ENCODE peak calls at places on chromosomes 13 and 19, in nine cellular contexts. One of them, this sample, is unnamed.
A peak's percentile ranks its signal among the peaks of the same experiment; 100 is the strongest.

GRCh38 chr19:39236527-39236926 is 8.3 kb downstream of the IFNL3 start:
- DNase-seq in HFFc6: no peak
- DNase-seq in progenitor cell of endocrine pancreas: no peak
- DNase-seq in endodermal cell: no peak
- DNase-seq in fibroblast of lung: no peak
- DNase-seq in GM12865: no peak
- DNase-seq in CD4-positive, alpha-beta T cell: no peak
- DNase-seq in cardiac fibroblast: no peak
- DNase-seq in heart left ventricle: no peak
- DNase-seq in this sample: no peak

GRCh38 chr19:29631450-29631849 is 25.4 kb downstream of the POP4 start:
- DNase-seq in endodermal cell: no peak
- DNase-seq in HFFc6: no peak
- DNase-seq in GM12865: no peak
- DNase-seq in CD4-positive, alpha-beta T cell: peak; percentile 19
- DNase-seq in progenitor cell of endocrine pancreas: no peak
- DNase-seq in fibroblast of lung: no peak
- DNase-seq in heart left ventricle: no peak
- DNase-seq in cardiac fibroblast: no peak
- DNase-seq in this sample: no peak

GRCh38 chr19:51980116-51980736 is 6.4 kb downstream of the ZNF350 start:
- DNase-seq in GM12865: no peak
- DNase-seq in HFFc6: no peak
- DNase-seq in endodermal cell: no peak
- DNase-seq in progenitor cell of endocrine pancreas: no peak
- DNase-seq in heart left ventricle: no peak
- DNase-seq in cardiac fibroblast: peak; percentile 23
- DNase-seq in fibroblast of lung: no peak
- DNase-seq in CD4-positive, alpha-beta T cell: no peak
- DNase-seq in this sample: peak; percentile 50

GRCh38 chr19:17282488-17283256 is 971 bp downstream of the ANKLE1 start:
- DNase-seq in endodermal cell: peak; percentile 96
- DNase-seq in GM12865: peak; percentile 95
- DNase-seq in CD4-positive, alpha-beta T cell: peak; percentile 82
- DNase-seq in HFFc6: peak; percentile 70
- DNase-seq in heart left ventricle: peak; percentile 77
- DNase-seq in fibroblast of lung: peak; percentile 71
- DNase-seq in progenitor cell of endocrine pancreas: peak; percentile 86
- DNase-seq in cardiac fibroblast: peak; percentile 80
- DNase-seq in this sample: peak; percentile 88

GRCh38 chr19:21709464-21709863 is 57.9 kb downstream of the ZNF100 start:
- DNase-seq in heart left ventricle: no peak
- DNase-seq in GM12865: no peak
- DNase-seq in HFFc6: no peak
- DNase-seq in fibroblast of lung: no peak
- DNase-seq in CD4-positive, alpha-beta T cell: no peak
- DNase-seq in progenitor cell of endocrine pancreas: no peak
- DNase-seq in endodermal cell: no peak
- DNase-seq in cardiac fibroblast: no peak
- DNase-seq in this sample: no peak

GRCh38 chr19:5978606-5979552 is 939 bp upstream of the RANBP3 start:
- DNase-seq in fibroblast of lung: no peak
- DNase-seq in CD4-positive, alpha-beta T cell: no peak
- DNase-seq in GM12865: peak; percentile 38
- DNase-seq in heart left ventricle: no peak
- DNase-seq in HFFc6: no peak
- DNase-seq in endodermal cell: no peak
- DNase-seq in progenitor cell of endocrine pancreas: no peak
- DNase-seq in cardiac fibroblast: no peak
- DNase-seq in this sample: no peak

GRCh38 chr19:10430505-10431253 is 10.3 kb downstream of the PDE4A start:
- DNase-seq in HFFc6: no peak
- DNase-seq in cardiac fibroblast: peak; percentile 32
- DNase-seq in GM12865: peak; percentile 52
- DNase-seq in heart left ventricle: peak; percentile 68
- DNase-seq in progenitor cell of endocrine pancreas: no peak
- DNase-seq in fibroblast of lung: peak; percentile 43
- DNase-seq in CD4-positive, alpha-beta T cell: no peak
- DNase-seq in endodermal cell: peak; percentile 72
- DNase-seq in this sample: no peak

GRCh38 chr19:2552859-2553258 is 76.9 kb downstream of the GADD45B start:
- DNase-seq in heart left ventricle: peak; percentile 33
- DNase-seq in GM12865: peak; percentile 92
- DNase-seq in fibroblast of lung: no peak
- DNase-seq in CD4-positive, alpha-beta T cell: no peak
- DNase-seq in endodermal cell: no peak
- DNase-seq in cardiac fibroblast: peak; percentile 27
- DNase-seq in HFFc6: no peak
- DNase-seq in progenitor cell of endocrine pancreas: no peak
- DNase-seq in this sample: no peak

GRCh38 chr19:3979674-3980352 is 5.5 kb downstream of the EEF2 start:
- DNase-seq in CD4-positive, alpha-beta T cell: no peak
- DNase-seq in heart left ventricle: peak; percentile 17
- DNase-seq in GM12865: no peak
- DNase-seq in fibroblast of lung: no peak
- DNase-seq in cardiac fibroblast: no peak
- DNase-seq in HFFc6: no peak
- DNase-seq in progenitor cell of endocrine pancreas: no peak
- DNase-seq in endodermal cell: peak; percentile 53
- DNase-seq in this sample: no peak

GRCh38 chr13:37201081-37201480 is 95.6 kb upstream of the CSNK1A1L start:
- DNase-seq in cardiac fibroblast: no peak
- DNase-seq in GM12865: no peak
- DNase-seq in endodermal cell: no peak
- DNase-seq in progenitor cell of endocrine pancreas: no peak
- DNase-seq in heart left ventricle: no peak
- DNase-seq in fibroblast of lung: peak; percentile 22
- DNase-seq in CD4-positive, alpha-beta T cell: no peak
- DNase-seq in HFFc6: no peak
- DNase-seq in this sample: peak; percentile 32

GRCh38 chr13:74052402-74052928 is 81.7 kb downstream of the KLF12 start:
- DNase-seq in fibroblast of lung: no peak
- DNase-seq in progenitor cell of endocrine pancreas: no peak
- DNase-seq in CD4-positive, alpha-beta T cell: no peak
- DNase-seq in endodermal cell: no peak
- DNase-seq in GM12865: no peak
- DNase-seq in heart left ventricle: no peak
- DNase-seq in HFFc6: no peak
- DNase-seq in cardiac fibroblast: no peak
- DNase-seq in this sample: no peak

GRCh38 chr19:29478578-29479565 is 46.9 kb upstream of the VSTM2B start:
- DNase-seq in GM12865: peak; percentile 35
- DNase-seq in cardiac fibroblast: no peak
- DNase-seq in progenitor cell of endocrine pancreas: peak; percentile 51
- DNase-seq in CD4-positive, alpha-beta T cell: no peak
- DNase-seq in HFFc6: no peak
- DNase-seq in fibroblast of lung: no peak
- DNase-seq in endodermal cell: peak; percentile 94
- DNase-seq in heart left ventricle: no peak
- DNase-seq in this sample: no peak

GRCh38 chr13:50693755-50694154 is 149.7 kb downstream of the DLEU7 start:
- DNase-seq in GM12865: no peak
- DNase-seq in heart left ventricle: peak; percentile 66
- DNase-seq in CD4-positive, alpha-beta T cell: no peak
- DNase-seq in fibroblast of lung: no peak
- DNase-seq in HFFc6: no peak
- DNase-seq in cardiac fibroblast: peak; percentile 49
- DNase-seq in endodermal cell: no peak
- DNase-seq in progenitor cell of endocrine pancreas: no peak
- DNase-seq in this sample: no peak

GRCh38 chr13:75369986-75370385 is 112.0 kb downstream of the TBC1D4 start:
- DNase-seq in cardiac fibroblast: no peak
- DNase-seq in fibroblast of lung: no peak
- DNase-seq in heart left ventricle: no peak
- DNase-seq in endodermal cell: no peak
- DNase-seq in GM12865: no peak
- DNase-seq in CD4-positive, alpha-beta T cell: no peak
- DNase-seq in progenitor cell of endocrine pancreas: no peak
- DNase-seq in HFFc6: no peak
- DNase-seq in this sample: no peak

GRCh38 chr13:75371223-75371622 is 110.7 kb downstream of the TBC1D4 start:
- DNase-seq in heart left ventricle: no peak
- DNase-seq in endodermal cell: no peak
- DNase-seq in GM12865: no peak
- DNase-seq in cardiac fibroblast: no peak
- DNase-seq in progenitor cell of endocrine pancreas: no peak
- DNase-seq in HFFc6: no peak
- DNase-seq in CD4-positive, alpha-beta T cell: no peak
- DNase-seq in fibroblast of lung: no peak
- DNase-seq in this sample: no peak

GRCh38 chr13:75372923-75373841 is 108.8 kb downstream of the TBC1D4 start:
- DNase-seq in progenitor cell of endocrine pancreas: no peak
- DNase-seq in heart left ventricle: no peak
- DNase-seq in cardiac fibroblast: peak; percentile 33
- DNase-seq in GM12865: no peak
- DNase-seq in CD4-positive, alpha-beta T cell: no peak
- DNase-seq in HFFc6: no peak
- DNase-seq in fibroblast of lung: no peak
- DNase-seq in endodermal cell: no peak
- DNase-seq in this sample: no peak

GRCh38 chr13:75373988-75374387 is 108.0 kb downstream of the TBC1D4 start:
- DNase-seq in cardiac fibroblast: no peak
- DNase-seq in CD4-positive, alpha-beta T cell: no peak
- DNase-seq in GM12865: no peak
- DNase-seq in fibroblast of lung: no peak
- DNase-seq in HFFc6: no peak
- DNase-seq in endodermal cell: no peak
- DNase-seq in progenitor cell of endocrine pancreas: no peak
- DNase-seq in heart left ventricle: no peak
- DNase-seq in this sample: no peak

DNA sequence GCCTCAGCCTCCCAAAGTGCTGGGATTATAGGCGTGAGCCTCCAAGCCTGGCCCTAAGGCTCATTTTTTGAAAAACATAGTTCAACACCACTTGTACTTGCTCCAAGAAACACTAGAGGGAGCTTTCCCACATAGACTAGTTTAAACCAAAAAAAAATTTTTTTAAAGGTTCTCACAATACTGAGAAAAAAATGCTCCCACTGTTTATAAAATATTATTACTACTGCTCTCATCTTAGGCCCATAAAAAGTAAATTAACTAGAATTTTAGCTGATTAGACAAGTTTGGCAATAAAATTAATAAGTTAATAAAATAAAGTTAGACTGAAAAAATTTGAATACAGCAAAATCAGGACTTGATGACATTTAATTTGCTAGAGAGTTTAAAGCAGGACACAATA is 109.5 kb downstream of the TBC1D4 start:
- DNase-seq in fibroblast of lung: peak; percentile 78
- DNase-seq in HFFc6: peak; percentile 57
- DNase-seq in heart left ventricle: peak; percentile 25
- DNase-seq in progenitor cell of endocrine pancreas: no peak
- DNase-seq in cardiac fibroblast: peak; percentile 77
- DNase-seq in endodermal cell: no peak
- DNase-seq in GM12865: peak; percentile 62
- DNase-seq in CD4-positive, alpha-beta T cell: no peak
- DNase-seq in this sample: peak; percentile 66
- TF ChIP-seq CTCF in fibroblast of lung: peak; percentile 57
- TF ChIP-seq CTCF in HFFc6: peak; percentile 87
- TF ChIP-seq CTCF in heart left ventricle: peak; percentile 83
- TF ChIP-seq CTCF in progenitor cell of endocrine pancreas: peak; percentile 76
- TF ChIP-seq CTCF in cardiac fibroblast: peak; percentile 70
- TF ChIP-seq CTCF in endodermal cell: peak; percentile 82
- TF ChIP-seq CTCF in GM12865: peak; percentile 58
- TF ChIP-seq CTCF in CD4-positive, alpha-beta T cell: peak; percentile 84
- TF ChIP-seq CTCF in this sample: peak; percentile 58

DNA sequence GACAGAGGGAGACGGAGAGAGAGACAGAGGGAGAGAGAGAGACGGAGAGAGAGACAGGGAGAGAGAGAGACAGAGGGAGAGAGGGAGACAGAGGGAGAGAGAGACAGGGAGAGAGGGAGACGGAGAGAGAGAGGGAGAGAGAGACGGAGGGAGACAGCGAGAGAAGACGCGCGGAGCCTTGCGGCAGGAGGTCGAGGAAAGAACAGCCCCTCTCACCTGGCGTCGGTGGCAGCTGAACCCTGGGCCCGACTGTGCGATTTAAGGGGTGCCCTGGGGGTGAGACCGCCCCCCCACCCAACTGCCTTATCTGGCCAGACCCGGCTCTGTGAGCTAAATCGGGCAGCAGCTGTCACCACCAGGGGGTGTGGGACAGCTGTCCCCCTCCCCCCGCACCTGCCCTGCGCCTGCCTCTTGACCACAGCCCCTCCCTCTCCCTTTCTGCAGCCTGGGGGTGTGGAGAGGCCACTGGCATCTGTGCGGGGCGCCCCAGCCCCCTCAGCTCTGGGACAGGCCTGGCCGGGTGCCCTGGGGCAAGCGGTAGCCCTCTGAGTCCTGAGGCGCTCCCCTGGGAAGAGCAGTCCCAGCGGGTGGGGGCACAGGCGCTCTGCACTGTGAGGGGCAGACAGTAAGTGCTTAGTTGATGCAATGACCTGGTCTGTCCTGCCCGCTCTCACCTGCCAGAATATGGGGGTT is 10.8 kb downstream of the JOSD2 start:
- DNase-seq in HFFc6: no peak
- DNase-seq in progenitor cell of endocrine pancreas: no peak
- DNase-seq in cardiac fibroblast: no peak
- DNase-seq in CD4-positive, alpha-beta T cell: no peak
- DNase-seq in endodermal cell: peak; percentile 77
- DNase-seq in GM12865: peak; percentile 38
- DNase-seq in heart left ventricle: peak; percentile 86
- DNase-seq in fibroblast of lung: no peak
- DNase-seq in this sample: no peak
- TF ChIP-seq CTCF in HFFc6: peak; percentile 48
- TF ChIP-seq CTCF in progenitor cell of endocrine pancreas: peak; percentile 41
- TF ChIP-seq CTCF in cardiac fibroblast: no peak
- TF ChIP-seq CTCF in CD4-positive, alpha-beta T cell: no peak
- TF ChIP-seq CTCF in endodermal cell: peak; percentile 63
- TF ChIP-seq CTCF in GM12865: peak; percentile 21
- TF ChIP-seq CTCF in heart left ventricle: peak; percentile 16
- TF ChIP-seq CTCF in fibroblast of lung: no peak
- TF ChIP-seq CTCF in this sample: peak; percentile 10

GRCh38 chr13:46603165-46603603 is 50.2 kb downstream of the LRCH1 start:
- DNase-seq in endodermal cell: no peak
- DNase-seq in progenitor cell of endocrine pancreas: no peak
- DNase-seq in GM12865: peak; percentile 55
- DNase-seq in fibroblast of lung: no peak
- DNase-seq in cardiac fibroblast: peak; percentile 51
- DNase-seq in CD4-positive, alpha-beta T cell: no peak
- DNase-seq in heart left ventricle: no peak
- DNase-seq in HFFc6: peak; percentile 3
- DNase-seq in this sample: peak; percentile 29
- TF ChIP-seq CTCF in endodermal cell: peak; percentile 72
- TF ChIP-seq CTCF in progenitor cell of endocrine pancreas: peak; percentile 21
- TF ChIP-seq CTCF in GM12865: peak; percentile 26
- TF ChIP-seq CTCF in fibroblast of lung: peak; percentile 11
- TF ChIP-seq CTCF in cardiac fibroblast: peak; percentile 44
- TF ChIP-seq CTCF in CD4-positive, alpha-beta T cell: no peak
- TF ChIP-seq CTCF in heart left ventricle: peak; percentile 31
- TF ChIP-seq CTCF in HFFc6: peak; percentile 66
- TF ChIP-seq CTCF in this sample: no peak

DNA sequence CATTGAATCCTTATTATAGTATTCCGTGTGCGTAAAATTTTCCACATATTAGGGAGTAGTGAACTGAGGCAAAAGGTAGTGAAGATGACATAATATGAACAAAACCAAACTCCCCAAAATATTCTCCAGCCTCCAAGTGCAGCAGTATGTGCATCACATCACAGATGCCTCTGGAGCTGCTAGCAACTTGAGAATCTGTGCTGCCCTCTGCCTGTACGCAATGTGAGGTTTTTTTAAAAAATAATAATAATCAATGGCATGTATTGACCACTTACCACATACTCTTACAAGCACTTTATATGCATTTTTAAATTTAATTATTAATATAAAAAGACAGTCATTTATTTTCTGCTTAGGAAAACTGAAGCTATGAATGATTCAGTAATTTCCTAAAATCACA is 583.0 kb upstream of the SPRY2 start:
- DNase-seq in cardiac fibroblast: peak; percentile 27
- DNase-seq in progenitor cell of endocrine pancreas: no peak
- DNase-seq in endodermal cell: no peak
- DNase-seq in CD4-positive, alpha-beta T cell: no peak
- DNase-seq in fibroblast of lung: peak; percentile 62
- DNase-seq in heart left ventricle: no peak
- DNase-seq in GM12865: no peak
- DNase-seq in HFFc6: no peak
- DNase-seq in this sample: peak; percentile 21
- TF ChIP-seq CTCF in cardiac fibroblast: no peak
- TF ChIP-seq CTCF in progenitor cell of endocrine pancreas: no peak
- TF ChIP-seq CTCF in endodermal cell: peak; percentile 63
- TF ChIP-seq CTCF in CD4-positive, alpha-beta T cell: no peak
- TF ChIP-seq CTCF in fibroblast of lung: no peak
- TF ChIP-seq CTCF in heart left ventricle: peak; percentile 28
- TF ChIP-seq CTCF in GM12865: no peak
- TF ChIP-seq CTCF in HFFc6: no peak
- TF ChIP-seq CTCF in this sample: no peak